ENCODE peak calls at places on chromosomes 7 and 10, in five cellular contexts. D is K562, S is upper lobe of left lung, I is GM12878, J is HepG2. T is an unnamed sample.
A peak's percentile ranks its signal among the peaks of the same experiment; 100 is the strongest.

GRCh38 chr7:135758531-135758932 is 9.9 kb upstream of the FAM180A start:
- ATAC-seq in D (no peak), S (peak; percentile 86), I (no peak), J (no peak), T (peak; percentile 60)

GRCh38 chr10:126186746-126187145 is 201.5 kb downstream of the ADAM12 start:
- ATAC-seq in D (no peak), S (no peak), I (no peak), J (no peak), T (no peak)

GRCh38 chr10:22301193-22301592 is 15.0 kb upstream of the COMMD3 start:
- ATAC-seq in D (peak; percentile 71), S (no peak), I (no peak), J (peak; percentile 64), T (no peak)

GRCh38 chr10:58063854-58064480 is 203.7 kb downstream of the IPMK start:
- ATAC-seq in D (no peak), S (no peak), I (no peak), J (no peak), T (no peak)

GRCh38 chr7:39758234-39758970 is 135.0 kb downstream of the RALA start:
- ATAC-seq in D (no peak), S (peak; percentile 76), I (no peak), J (no peak), T (peak; percentile 31)

GRCh38 chr7:140059288-140060242 is 3.2 kb downstream of the PARP12 start:
- ATAC-seq in D (no peak), S (no peak), I (no peak), J (no peak), T (no peak)

GRCh38 chr7:105036217-105037168 is 22.5 kb downstream of the KMT2E start:
- ATAC-seq in D (peak; percentile 13), S (no peak), I (peak; percentile 48), J (no peak), T (no peak)

GRCh38 chr7:107180378-107180777 is 11.6 kb downstream of the HBP1 start:
- ATAC-seq in D (peak; percentile 50), S (no peak), I (peak; percentile 63), J (no peak), T (no peak)

GRCh38 chr7:99132922-99133321 is 11.0 kb downstream of the SMURF1 start:
- ATAC-seq in D (peak; percentile 19), S (no peak), I (no peak), J (no peak), T (no peak)

GRCh38 chr10:60532691-60533468 is 143.2 kb upstream of the ANK3 start:
- ATAC-seq in D (no peak), S (no peak), I (no peak), J (no peak), T (no peak)

GRCh38 chr10:110006358-110007170 is 1.2 kb upstream of the ADD3 start:
- ATAC-seq in D (no peak), S (peak; percentile 73), I (no peak), J (peak; percentile 1), T (peak; percentile 61)

GRCh38 chr10:86349474-86349873 is 17.1 kb downstream of the GRID1 start:
- ATAC-seq in D (peak; percentile 93), S (no peak), I (peak; percentile 82), J (peak; percentile 93), T (no peak)

GRCh38 chr7:94888542-94888941 is 18.9 kb upstream of the PPP1R9A start:
- ATAC-seq in D (no peak), S (no peak), I (no peak), J (peak; percentile 67), T (no peak)

GRCh38 chr7:148575640-148576411 is 14.7 kb upstream of the C7orf33 start:
- ATAC-seq in D (peak; percentile 93), S (peak; percentile 85), I (peak; percentile 98), J (peak; percentile 95), T (no peak)

GRCh38 chr10:102358717-102359382 is 36.7 kb upstream of the NFKB2 start:
- ATAC-seq in D (no peak), S (no peak), I (no peak), J (no peak), T (no peak)

GRCh38 chr7:106050002-106050742 is 61.9 kb downstream of the SYPL1 start:
- ATAC-seq in D (peak; percentile 78), S (peak; percentile 60), I (no peak), J (peak; percentile 96), T (peak; percentile 60)

GRCh38 chr7:110177463-110177862 is 913.5 kb upstream of the LRRN3 start:
- ATAC-seq in D (no peak), S (no peak), I (no peak), J (no peak), T (no peak)

GRCh38 chr10:3837909-3838722 is 53.1 kb upstream of the KLF6 start:
- ATAC-seq in D (peak; percentile 77), S (no peak), I (no peak), J (no peak), T (no peak)

GRCh38 chr10:33123680-33124079 is 165.7 kb upstream of the ITGB1 start:
- ATAC-seq in D (no peak), S (no peak), I (no peak), J (no peak), T (no peak)

GRCh38 chr10:54800677-54801480 is at the start of gene PCDH15:
- ATAC-seq in D (no peak), S (peak; percentile 50), I (peak; percentile 72), J (peak; percentile 92), T (no peak)

GRCh38 chr7:104960741-104961479 is 53.1 kb upstream of the KMT2E start:
- ATAC-seq in D (no peak), S (peak; percentile 87), I (peak; percentile 7), J (no peak), T (peak; percentile 61)

GRCh38 chr10:13490503-13490902 is 38.3 kb downstream of the BEND7 start:
- ATAC-seq in D (no peak), S (no peak), I (no peak), J (no peak), T (no peak)

GRCh38 chr10:77666821-77667220 is 29.2 kb upstream of the KCNMA1 start:
- ATAC-seq in D (no peak), S (no peak), I (no peak), J (no peak), T (no peak)

GRCh38 chr10:87761892-87762291 is 56.1 kb downstream of the ATAD1 start:
- ATAC-seq in D (peak; percentile 66), S (no peak), I (peak; percentile 88), J (peak; percentile 69), T (no peak)

GRCh38 chr7:129569326-129569725 is 42.2 kb upstream of the NRF1 start:
- ATAC-seq in D (no peak), S (no peak), I (no peak), J (peak; percentile 55), T (no peak)

GRCh38 chr10:51063659-51064535 is 10.4 kb upstream of the PRKG1 start:
- ATAC-seq in D (no peak), S (peak; percentile 53), I (peak; percentile 50), J (peak; percentile 52), T (no peak)

GRCh38 chr10:91556691-91557529 is 76.0 kb downstream of the PPP1R3C start:
- ATAC-seq in D (no peak), S (no peak), I (no peak), J (peak; percentile 95), T (no peak)

GRCh38 chr10:490891-491571 is 198.4 kb downstream of the DIP2C start:
- ATAC-seq in D (no peak), S (peak; percentile 80), I (no peak), J (no peak), T (peak; percentile 71)

GRCh38 chr7:157073949-157074624 is 63.6 kb upstream of the MNX1 start:
- ATAC-seq in D (no peak), S (no peak), I (no peak), J (no peak), T (no peak)

GRCh38 chr7:157077021-157077420 is 61.7 kb upstream of the UBE3C start:
- ATAC-seq in D (peak; percentile 18), S (no peak), I (no peak), J (no peak), T (no peak)

GRCh38 chr7:157077986-157078644 is 60.6 kb upstream of the UBE3C start:
- ATAC-seq in D (peak; percentile 64), S (no peak), I (no peak), J (no peak), T (no peak)

GRCh38 chr7:157079116-157079515 is 59.6 kb upstream of the UBE3C start:
- ATAC-seq in D (no peak), S (no peak), I (no peak), J (no peak), T (no peak)

DNA sequence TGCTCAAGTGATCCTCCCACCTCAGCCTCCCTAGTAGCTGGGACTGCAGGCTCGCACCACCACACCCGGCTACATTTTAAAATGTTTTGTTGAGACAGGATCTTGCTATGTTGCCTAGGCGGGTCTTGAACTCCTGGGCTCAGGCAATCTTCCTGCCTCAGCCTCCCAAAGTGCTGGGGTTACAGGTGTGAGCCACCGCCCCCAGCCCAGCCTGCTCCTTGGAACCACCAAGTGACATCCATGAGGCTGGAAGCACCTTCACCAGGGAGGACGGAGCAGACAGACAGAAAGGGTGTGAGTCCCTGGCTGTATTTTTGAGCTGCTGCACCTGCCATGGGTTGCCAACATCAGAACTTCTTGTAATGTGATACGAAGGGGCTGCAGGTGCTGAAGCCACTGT is 62.3 kb upstream of the UBE3C start:
- ATAC-seq in D (no peak), S (no peak), I (no peak), J (no peak), T (no peak)
- H3K27me3 ChIP-seq in D (peaks cover 84% of the 10 kb centered on the region), S (peaks cover 7% of the 10 kb centered on the region), I (peaks cover 4% of the 10 kb centered on the region), J (peaks cover 4% of the 10 kb centered on the region), T (peaks cover 86% of the 10 kb centered on the region)

GRCh38 chr7:128380807-128381130 is 19.3 kb upstream of the PRRT4 start:
- ATAC-seq in D (peak; percentile 16), S (no peak), I (no peak), J (no peak), T (no peak)
- TF ChIP-seq EP300 in D (no peak), S (no peak), I (no peak), J (no peak), T (no peak)

GRCh38 chr10:71779641-71780040 is 6.3 kb upstream of the VSIR start:
- ATAC-seq in D (no peak), S (no peak), I (no peak), J (no peak), T (no peak)
- H3K27me3 ChIP-seq in D (peaks cover 46% of the 10 kb centered on the region), S (no peaks in the 10 kb centered on the region), I (no peaks in the 10 kb centered on the region), J (peaks cover under 1% of the 10 kb centered on the region), T (no peaks in the 10 kb centered on the region)

DNA sequence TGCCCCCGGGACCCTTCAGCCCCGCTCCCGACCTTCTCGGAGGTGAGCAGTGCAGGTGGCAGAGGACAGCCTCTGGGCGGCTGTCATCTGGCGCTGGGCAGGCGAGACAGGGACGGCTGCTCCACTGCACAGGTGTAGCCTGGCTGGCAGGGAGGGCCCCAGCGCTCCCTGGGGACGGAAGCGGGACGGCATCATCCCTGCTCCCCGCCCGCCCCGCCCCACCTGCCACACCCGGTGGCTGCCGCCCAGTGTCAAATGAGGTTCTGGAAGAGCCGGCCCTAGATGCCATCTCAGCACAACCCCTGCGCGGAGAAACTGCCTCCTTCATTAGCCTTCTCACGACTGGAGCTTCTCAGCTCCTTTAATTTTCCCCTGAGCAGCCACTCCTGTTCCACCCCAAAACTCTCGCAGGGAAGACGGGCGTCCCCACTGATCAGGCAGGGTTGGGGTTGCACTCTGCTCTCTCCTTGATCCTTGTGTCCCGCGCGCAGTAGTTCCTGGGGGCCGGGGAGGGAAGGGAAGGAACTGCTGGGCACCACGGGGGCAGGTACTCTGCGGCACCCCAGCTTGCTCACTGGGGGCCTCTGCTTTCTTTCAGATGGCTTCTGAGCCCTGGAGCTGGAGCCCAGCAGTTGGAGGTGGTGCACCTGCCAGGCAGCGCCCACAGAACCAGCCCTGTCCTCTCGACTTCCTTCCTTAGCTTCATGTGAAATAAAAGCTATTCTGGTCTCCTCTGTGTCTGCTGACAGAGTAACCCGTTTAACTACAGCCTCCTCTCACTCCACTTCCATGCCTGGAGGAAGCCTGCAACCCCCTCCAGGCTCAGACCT is 12.0 kb downstream of the PLAC9 start:
- ATAC-seq in D (peak; percentile 39), S (peak; percentile 33), I (peak; percentile 75), J (peak; percentile 73), T (peak; percentile 12)
- TF ChIP-seq EP300 in D (no peak), S (no peak), I (no peak), J (no peak), T (no peak)